ENCODE peak calls at places on chromosomes 12 and 14, in nine cellular contexts. T is foreskin melanocyte; E is glutamatergic neuron; O is left ventricle myocardium superior; I is retinal pigment epithelial cell; A is ELR; P is HFFc6; Q is HuH-7.5; B is naive thymus-derived CD4-positive, alpha-beta T cell. C is an unnamed sample.

GRCh38 chr14:71354801-71355200 is 447.5 kb downstream of the PCNX1 start:
- DNase-seq in Q (no peak), T (no peak), A (peak), P (no peak), B (no peak), E (no peak), I (no peak), O (no peak), C (no peak)

GRCh38 chr14:25833341-25834121 is 764.3 kb downstream of the NOVA1 start:
- DNase-seq in B (no peak), A (no peak), E (peak), I (peak), P (no peak), O (no peak), Q (peak), T (no peak), C (no peak)

GRCh38 chr12:130993759-130994670 is 40.3 kb downstream of the ADGRD1 start:
- DNase-seq in B (no peak), Q (no peak), I (no peak), E (no peak), O (no peak), T (no peak), P (no peak), A (no peak), C (no peak)

GRCh38 chr14:68801631-68802030 is 8.8 kb upstream of the ZFP36L1 start:
- DNase-seq in E (no peak), A (no peak), Q (no peak), B (no peak), P (no peak), T (no peak), I (no peak), O (no peak), C (no peak)

GRCh38 chr12:21248679-21249078 is 86.0 kb downstream of the SLCO1A2 start:
- DNase-seq in B (no peak), T (no peak), O (no peak), I (no peak), P (no peak), A (peak), E (no peak), Q (no peak), C (no peak)

GRCh38 chr14:65792208-65792905 is 379.8 kb downstream of the FUT8 start:
- DNase-seq in P (peak), A (peak), T (no peak), I (no peak), Q (no peak), O (no peak), E (no peak), B (no peak), C (peak)

GRCh38 chr14:29906256-29906885 is 21.3 kb downstream of the PRKD1 start:
- DNase-seq in A (peak), P (peak), I (no peak), E (no peak), T (no peak), O (no peak), B (no peak), Q (no peak), C (peak)

GRCh38 chr14:75831971-75832370 is 149.8 kb downstream of the TGFB3 start:
- DNase-seq in I (no peak), B (no peak), P (peak), Q (no peak), E (no peak), T (no peak), O (no peak), A (peak), C (no peak)

GRCh38 chr14:52008136-52008535 is 18.8 kb downstream of the RTRAF start:
- DNase-seq in Q (no peak), I (no peak), T (no peak), A (no peak), B (no peak), P (no peak), E (no peak), O (no peak), C (no peak)

GRCh38 chr12:42119085-42119633 is 25.5 kb downstream of the GXYLT1 start:
- DNase-seq in B (no peak), Q (no peak), P (peak), A (peak), O (no peak), T (no peak), E (no peak), I (no peak), C (no peak)

GRCh38 chr12:70185301-70185700 is 57.9 kb upstream of the CNOT2 start:
- DNase-seq in A (no peak), T (no peak), E (no peak), B (no peak), P (no peak), O (no peak), I (no peak), Q (no peak), C (no peak)

GRCh38 chr12:131716282-131716681 is 5.4 kb downstream of the SFSWAP start:
- DNase-seq in Q (no peak), P (no peak), O (no peak), E (no peak), A (no peak), T (no peak), B (no peak), I (no peak), C (no peak)

GRCh38 chr12:106984588-106985137 is 2.3 kb downstream of the MTERF2 start:
- DNase-seq in T (no peak), A (no peak), O (no peak), E (no peak), P (no peak), B (no peak), I (no peak), Q (no peak), C (no peak)

GRCh38 chr14:102872020-102872419 is 50.4 kb upstream of the AMN start:
- DNase-seq in T (no peak), P (no peak), Q (no peak), I (no peak), A (no peak), O (no peak), B (no peak), E (no peak), C (no peak)

GRCh38 chr12:49233842-49234526 is 30.9 kb upstream of the TUBA1C start:
- DNase-seq in O (peak), P (no peak), A (no peak), T (no peak), E (no peak), I (no peak), B (peak), Q (no peak), C (no peak)

GRCh38 chr12:123063535-123063934 is 83.1 kb downstream of the ARL6IP4 start:
- DNase-seq in I (no peak), Q (no peak), O (no peak), A (peak), B (peak), T (no peak), P (no peak), E (peak), C (no peak)

GRCh38 chr12:48311313-48311712 is 39.4 kb downstream of the ZNF641 start:
- DNase-seq in T (no peak), O (no peak), B (no peak), E (no peak), P (no peak), A (no peak), Q (no peak), I (no peak), C (no peak)

GRCh38 chr14:23631702-23632460 is 4.3 kb upstream of the DHRS2 start:
- DNase-seq in E (peak), A (peak), Q (peak), T (peak), I (peak), O (peak), P (peak), B (peak), C (peak)

GRCh38 chr12:79143803-79144202 is 279.2 kb downstream of the SYT1 start:
- DNase-seq in A (no peak), I (no peak), B (no peak), T (no peak), Q (no peak), O (no peak), E (no peak), P (no peak), C (no peak)

GRCh38 chr12:9699898-9700605 is 30.5 kb downstream of the CLEC2D start:
- DNase-seq in B (no peak), A (peak), I (no peak), O (no peak), E (no peak), Q (no peak), T (no peak), P (peak), C (no peak)

GRCh38 chr14:51849095-51849494 is 11.3 kb upstream of the GNG2 start:
- DNase-seq in P (peak), T (no peak), Q (no peak), O (no peak), B (no peak), E (no peak), I (no peak), A (peak), C (no peak)

GRCh38 chr12:109981311-109981710 is 14.9 kb downstream of the GIT2 start:
- DNase-seq in I (no peak), T (no peak), A (no peak), Q (no peak), E (no peak), B (no peak), O (no peak), P (no peak), C (no peak)

GRCh38 chr12:104680070-104680469 is 223.3 kb downstream of the CHST11 start:
- DNase-seq in T (no peak), B (peak), O (no peak), E (no peak), A (peak), I (no peak), Q (no peak), P (peak), C (no peak)

GRCh38 chr12:67667276-67668073 is 18.9 kb downstream of the DYRK2 start:
- DNase-seq in B (no peak), E (no peak), I (no peak), O (peak), Q (no peak), P (no peak), T (no peak), A (no peak), C (no peak)